ENCODE peak calls at places on chromosomes 3 and 15, in five cellular contexts. X, C, J, W and P are unnamed samples.
A peak's percentile ranks its signal among the peaks of the same experiment; 100 is the strongest.

GRCh38 chr15:67785431-67785830 is 39.9 kb upstream of the SKOR1 start:
- DNase-seq in X (no peak), C (no peak), J (no peak), W (no peak), P (no peak)

GRCh38 chr3:98717584-98717983 is 45.6 kb upstream of the ST3GAL6 start:
- DNase-seq in X (no peak), C (no peak), J (no peak), W (no peak), P (no peak)

GRCh38 chr3:113747719-113748046 is 848 bp downstream of the ATP6V1A start:
- DNase-seq in X (no peak), C (no peak), J (no peak), W (no peak), P (no peak)

GRCh38 chr3:73498764-73499622 is 125.7 kb downstream of the PDZRN3 start:
- DNase-seq in X (no peak), C (no peak), J (no peak), W (no peak), P (no peak)

GRCh38 chr3:189300345-189300744 is 128.6 kb downstream of the TPRG1 start:
- DNase-seq in X (no peak), C (no peak), J (no peak), W (no peak), P (no peak)

GRCh38 chr3:21117397-21117796 is 633.6 kb downstream of the ZNF385D start:
- DNase-seq in X (no peak), C (no peak), J (no peak), W (no peak), P (no peak)

GRCh38 chr3:9808345-9809037 is 1.6 kb upstream of the TTLL3 start:
- DNase-seq in X (no peak), C (peak; percentile 23), J (peak; percentile 64), W (peak; percentile 31), P (peak; percentile 36)

GRCh38 chr15:42037650-42038049 is 16.8 kb upstream of the PLA2G4E start:
- DNase-seq in X (peak; percentile 54), C (no peak), J (no peak), W (no peak), P (no peak)

GRCh38 chr15:67149068-67149841 is 83.9 kb downstream of the SMAD3 start:
- DNase-seq in X (no peak), C (no peak), J (no peak), W (no peak), P (no peak)

GRCh38 chr3:149314807-149315578 is 18.4 kb downstream of the TM4SF18 start:
- DNase-seq in X (no peak), C (peak; percentile 89), J (no peak), W (no peak), P (no peak)

GRCh38 chr15:95292790-95293450 is 1037.6 kb upstream of the NR2F2 start:
- DNase-seq in X (no peak), C (peak; percentile 45), J (no peak), W (no peak), P (no peak)

GRCh38 chr3:16067837-16068471 is 106.5 kb upstream of the GALNT15 start:
- DNase-seq in X (no peak), C (no peak), J (no peak), W (no peak), P (no peak)

GRCh38 chr3:194139085-194139976 is 3.4 kb downstream of the HES1 start:
- DNase-seq in X (no peak), C (peak; percentile 81), J (peak; percentile 43), W (no peak), P (no peak)

GRCh38 chr3:148079370-148079769 is 618.3 kb upstream of the AGTR1 start:
- DNase-seq in X (no peak), C (peak; percentile 10), J (no peak), W (no peak), P (no peak)

GRCh38 chr3:70180664-70181063 is 131.8 kb downstream of the MDFIC2 start:
- DNase-seq in X (no peak), C (no peak), J (no peak), W (no peak), P (no peak)

GRCh38 chr3:127137113-127137512 is 55.8 kb upstream of the PRR23E start:
- DNase-seq in X (no peak), C (no peak), J (no peak), W (no peak), P (no peak)

GRCh38 chr3:184339016-184339415 is 1.6 kb downstream of the FAM131A start:
- DNase-seq in X (peak; percentile 28), C (no peak), J (no peak), W (no peak), P (no peak)

GRCh38 chr3:195247086-195247862 is 23.7 kb downstream of the XXYLT1 start:
- DNase-seq in X (no peak), C (no peak), J (no peak), W (no peak), P (no peak)

GRCh38 chr3:33218072-33218445 is 551 bp downstream of the SUSD5 start:
- DNase-seq in X (no peak), C (peak; percentile 3), J (no peak), W (no peak), P (no peak)

GRCh38 chr15:40823572-40824343 is 4.8 kb downstream of the PPP1R14D start:
- DNase-seq in X (no peak), C (no peak), J (no peak), W (no peak), P (no peak)

GRCh38 chr3:25962255-25962654 is 172.4 kb downstream of the OXSM start:
- DNase-seq in X (no peak), C (no peak), J (peak; percentile 27), W (no peak), P (no peak)

GRCh38 chr3:50806806-50807205 is 132.1 kb downstream of the DOCK3 start:
- DNase-seq in X (no peak), C (no peak), J (peak; percentile 36), W (no peak), P (no peak)

GRCh38 chr3:138455801-138456716 is 21.6 kb downstream of the ESYT3 start:
- DNase-seq in X (no peak), C (peak; percentile 45), J (no peak), W (no peak), P (no peak)

GRCh38 chr3:179558742-179559364 is 3.9 kb upstream of the ACTL6A start:
- DNase-seq in X (peak; percentile 52), C (peak; percentile 92), J (peak; percentile 73), W (peak; percentile 12), P (no peak)

GRCh38 chr3:129834580-129834979 is 58.9 kb downstream of the TMCC1 start:
- DNase-seq in X (no peak), C (no peak), J (no peak), W (no peak), P (no peak)

GRCh38 chr15:93694038-93694437 is 537.3 kb upstream of the MCTP2 start:
- DNase-seq in X (no peak), C (no peak), J (no peak), W (no peak), P (no peak)

GRCh38 chr3:4043867-4044575 is 244.8 kb downstream of the LRRN1 start:
- DNase-seq in X (no peak), C (no peak), J (no peak), W (no peak), P (no peak)

GRCh38 chr3:159922861-159923312 is 65.7 kb upstream of the IL12A start:
- DNase-seq in X (no peak), C (no peak), J (no peak), W (no peak), P (no peak)

GRCh38 chr3:72953325-72953956 is 43.2 kb upstream of the PPP4R2 start:
- DNase-seq in X (no peak), C (peak; percentile 65), J (no peak), W (no peak), P (no peak)

GRCh38 chr15:71294636-71295241 is 179.5 kb downstream of the THSD4 start:
- DNase-seq in X (no peak), C (peak; percentile 56), J (no peak), W (no peak), P (no peak)